ENCODE peak calls at places on chromosomes 4 and X, in five cellular contexts. J is cardiac fibroblast, S is cardiac muscle cell, R is DND-41, N is testis. W is an unnamed sample.

GRCh38 chrX:97683256-97683655 is 799.5 kb downstream of the RPA4 start:
- DNase-seq in R (no peak), N (no peak), J (no peak), S (no peak), W (no peak)

GRCh38 chr4:7067147-7067522 is 729 bp downstream of the GRPEL1 start:
- DNase-seq in S (no peak), N (no peak), R (no peak), J (peak; percentile 50), W (no peak)

GRCh38 chr4:130257271-130257670 is 1161.3 kb downstream of the C4orf33 start:
- DNase-seq in S (no peak), R (no peak), J (peak; percentile 89), N (no peak), W (no peak)

GRCh38 chr4:61661960-61662359 is 461.8 kb downstream of the ADGRL3 start:
- DNase-seq in N (no peak), J (no peak), S (no peak), R (no peak), W (no peak)

GRCh38 chrX:150768580-150769190 is 75.5 kb downstream of the MTMR1 start:
- DNase-seq in R (no peak), S (no peak), N (no peak), J (no peak), W (no peak)

GRCh38 chr4:19005211-19005610 is 983.7 kb upstream of the LCORL start:
- DNase-seq in J (no peak), N (no peak), R (no peak), S (peak; percentile 40), W (no peak)

GRCh38 chrX:110108381-110108796 is 105.5 kb downstream of the TMEM164 start:
- DNase-seq in J (peak; percentile 73), N (peak; percentile 14), S (no peak), R (no peak), W (no peak)

GRCh38 chr4:183171484-183172267 is 72.6 kb downstream of the WWC2 start:
- DNase-seq in N (no peak), J (peak; percentile 35), S (no peak), R (no peak), W (no peak)

GRCh38 chr4:13541720-13542576 is 2.4 kb downstream of the NKX3-2 start:
- DNase-seq in N (peak; percentile 51), R (no peak), J (no peak), S (no peak), W (peak; percentile 40)

GRCh38 chr4:129429566-129430339 is 333.8 kb downstream of the C4orf33 start:
- DNase-seq in R (no peak), S (no peak), N (no peak), J (no peak), W (no peak)

GRCh38 chrX:136623400-136623799 is 24.6 kb upstream of the CD40LG start:
- DNase-seq in J (no peak), R (peak; percentile 54), S (no peak), N (no peak), W (no peak)

GRCh38 chr4:15077969-15078368 is 75.7 kb downstream of the CPEB2 start:
- DNase-seq in R (no peak), S (no peak), N (no peak), J (peak; percentile 97), W (no peak)

GRCh38 chr4:158171456-158171790 is 1.4 kb downstream of the GASK1B start:
- DNase-seq in J (no peak), S (no peak), N (no peak), R (no peak), W (no peak)

GRCh38 chr4:137531121-137531520 is 1.2 kb downstream of the PCDH18 start:
- DNase-seq in S (peak; percentile 4), J (peak; percentile 80), R (no peak), N (peak; percentile 61), W (no peak)

GRCh38 chr4:158371158-158371557 is 150.5 kb upstream of the RXFP1 start:
- DNase-seq in J (peak; percentile 82), N (no peak), R (no peak), S (no peak), W (no peak)

GRCh38 chr4:184885602-184886001 is 59.8 kb upstream of the ACSL1 start:
- DNase-seq in S (no peak), R (no peak), N (no peak), J (peak; percentile 4), W (no peak)

GRCh38 chr4:123701046-123701445 is 304.5 kb downstream of the SPRY1 start:
- DNase-seq in J (peak; percentile 61), N (no peak), R (no peak), S (no peak), W (no peak)

GRCh38 chrX:109952985-109953905 is 49.7 kb upstream of the TMEM164 start:
- DNase-seq in J (peak; percentile 52), R (no peak), N (no peak), S (no peak), W (no peak)

GRCh38 chr4:167842487-167842886 is 249.8 kb upstream of the ANXA10 start:
- DNase-seq in R (no peak), S (no peak), N (no peak), J (no peak), W (no peak)

GRCh38 chrX:139192386-139192961 is 338.1 kb upstream of the F9 start:
- DNase-seq in N (no peak), R (no peak), S (no peak), J (no peak), W (no peak)

GRCh38 chr4:125368161-125368560 is 53.4 kb downstream of the FAT4 start:
- DNase-seq in R (no peak), J (peak; percentile 78), S (no peak), N (no peak), W (no peak)

GRCh38 chr4:84484274-84484673 is 14.8 kb downstream of the NKX6-1 start:
- DNase-seq in S (no peak), N (no peak), J (no peak), R (no peak), W (no peak)

GRCh38 chr4:146333187-146333894 is 119.0 kb downstream of the REELD1 start:
- DNase-seq in R (peak; percentile 71), N (no peak), J (peak; percentile 57), S (no peak), W (no peak)

GRCh38 chr4:188002346-188002745 is 6.8 kb downstream of the ZFP42 start:
- DNase-seq in R (no peak), J (no peak), S (no peak), N (no peak), W (no peak)

DNA sequence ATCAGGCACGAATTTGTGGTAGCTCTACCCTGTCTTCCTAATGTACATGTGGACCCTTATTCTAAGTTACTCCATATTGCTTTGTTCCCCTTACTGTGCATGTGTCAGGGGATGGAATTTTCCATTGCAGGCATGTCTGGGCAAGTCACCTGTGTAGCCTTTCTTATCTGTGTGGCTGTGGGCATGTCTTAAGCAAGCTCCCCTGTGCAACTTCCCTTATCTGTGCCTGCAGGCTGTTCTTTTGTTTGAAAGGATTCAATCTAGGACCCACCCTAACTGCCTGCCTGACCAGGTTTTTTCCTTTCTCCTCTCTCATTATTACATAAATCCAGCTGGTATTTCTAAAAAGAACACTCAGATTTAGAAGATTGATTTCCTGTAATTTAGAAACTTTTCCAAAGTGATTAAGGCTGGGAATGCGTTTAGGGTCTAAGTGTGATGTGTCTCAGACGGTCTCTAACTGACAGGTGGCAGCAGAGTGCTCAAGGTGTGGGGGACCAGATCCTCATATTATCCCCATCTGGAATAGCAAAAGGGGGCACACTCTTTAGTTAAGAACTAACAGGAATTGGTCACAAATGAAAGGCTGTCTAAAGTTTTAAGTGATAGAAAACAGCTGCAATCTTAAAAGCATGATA is 198.9 kb upstream of the PPP1R2C start:
- DNase-seq in S (no peak), R (peak; percentile 44), J (no peak), N (no peak), W (no peak)
- TF ChIP-seq CTCF in S (no peak), R (peak; percentile 42), J (no peak), N (no peak), W (no peak)

DNA sequence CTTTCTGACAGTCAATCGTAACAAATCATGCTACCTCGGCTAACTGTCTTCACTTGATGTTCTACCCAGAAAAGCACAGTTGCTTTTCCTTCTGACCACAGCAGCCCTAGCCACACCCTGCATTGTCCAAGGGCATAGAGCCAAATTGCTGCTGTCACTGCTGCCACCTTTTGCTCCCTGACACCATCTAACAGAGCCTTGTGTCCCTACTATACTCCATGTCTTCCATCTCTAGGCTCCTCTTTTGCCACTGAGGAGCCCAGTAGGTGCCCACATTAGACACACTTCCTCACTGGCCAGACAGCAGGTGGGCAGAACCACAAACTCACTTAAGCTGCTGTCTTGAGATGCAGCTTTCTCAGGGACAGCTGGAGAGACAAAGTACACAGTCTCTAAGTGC is 91.4 kb downstream of the ANXA3 start:
- DNase-seq in N (no peak), S (no peak), J (no peak), R (no peak), W (no peak)
- TF ChIP-seq CTCF in N (no peak), S (no peak), J (no peak), R (no peak), W (no peak)

GRCh38 chr4:186902361-186902760 is 178.7 kb upstream of the FAT1 start:
- DNase-seq in J (no peak), S (no peak), R (no peak), N (no peak), W (no peak)

GRCh38 chr4:186901850-186902249 is 178.2 kb upstream of the FAT1 start:
- DNase-seq in R (no peak), N (no peak), S (no peak), J (no peak), W (no peak)

GRCh38 chr4:186900980-186901379 is 177.3 kb upstream of the FAT1 start:
- DNase-seq in R (no peak), J (peak; percentile 43), N (no peak), S (no peak), W (no peak)

GRCh38 chr4:186906722-186907121 is 183.1 kb upstream of the FAT1 start:
- DNase-seq in J (no peak), N (no peak), R (no peak), S (no peak), W (no peak)

DNA sequence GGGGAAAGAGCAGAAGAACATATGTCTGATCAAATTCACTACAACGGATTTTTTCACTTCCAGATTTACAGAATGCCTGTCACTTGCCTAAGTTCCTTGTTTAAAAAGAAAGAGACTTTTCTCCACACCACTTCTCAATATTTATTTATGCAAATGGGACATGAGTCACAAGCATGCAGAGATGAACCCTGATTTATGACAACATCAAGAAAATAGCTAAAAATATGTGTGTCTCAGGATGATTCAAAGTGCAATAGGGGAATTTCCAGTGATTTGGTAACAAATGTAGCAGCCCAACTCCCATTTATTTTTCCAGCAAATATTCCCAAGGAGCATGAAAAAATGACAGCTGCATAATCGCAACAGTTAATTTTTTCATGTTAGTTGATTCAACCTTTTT is 180.4 kb upstream of the FAT1 start:
- DNase-seq in S (no peak), J (peak; percentile 94), R (no peak), N (no peak), W (no peak)
- TF ChIP-seq CTCF in S (no peak), J (no peak), R (no peak), N (no peak), W (no peak)

GRCh38 chr4:94284889-94285288 is 57.7 kb downstream of the HPGDS start:
- DNase-seq in S (no peak), J (no peak), R (no peak), N (no peak), W (no peak)

GRCh38 chr4:94285666-94286065 is 57.0 kb downstream of the HPGDS start:
- DNase-seq in R (no peak), N (no peak), S (no peak), J (no peak), W (no peak)

DNA sequence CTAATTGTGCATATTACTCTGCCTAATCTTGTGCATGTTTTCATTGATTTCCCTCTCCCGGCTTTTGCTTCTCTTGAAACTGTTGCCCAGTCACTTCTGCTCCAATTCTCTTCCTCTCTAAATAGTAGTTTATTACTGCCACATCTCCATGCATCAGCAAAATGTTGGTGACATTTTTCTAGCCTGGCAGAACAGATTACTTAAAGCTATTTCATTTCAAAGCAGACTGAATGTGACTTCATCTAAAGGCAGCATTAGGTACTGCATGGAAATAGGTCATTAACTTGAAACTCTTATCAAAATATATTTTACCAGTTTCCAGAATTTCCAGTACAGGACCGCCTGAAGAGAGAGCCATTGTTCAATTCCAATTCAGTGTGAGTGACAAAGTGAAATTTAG is 52.4 kb downstream of the HPGDS start:
- DNase-seq in R (no peak), N (no peak), S (no peak), J (no peak), W (no peak)
- TF ChIP-seq CTCF in R (peak; percentile 8), N (no peak), S (no peak), J (peak; percentile 7), W (no peak)